ENCODE peak calls at places on chromosomes 6 and 20, in five cellular contexts. D is K562, N is HepG2, Q is H1, S is GM12878. X is an unnamed sample.

GRCh38 chr6:40791004-40791403 is 203.8 kb upstream of the LRFN2 start:
- DNase-seq in Q (no peak), S (no peak), D (no peak), N (no peak), X (no peak)

GRCh38 chr6:64062960-64063683 is 427.5 kb downstream of the PHF3 start:
- DNase-seq in D (no peak), S (no peak), Q (no peak), N (no peak), X (peak)

GRCh38 chr20:63124782-63125580 is 91.0 kb downstream of the YTHDF1 start:
- DNase-seq in Q (no peak), S (no peak), D (no peak), N (no peak), X (no peak)

GRCh38 chr20:53828673-53829085 is 235.0 kb upstream of the ZNF217 start:
- DNase-seq in Q (no peak), S (no peak), D (peak), N (no peak), X (peak)

GRCh38 chr6:45830441-45831139 is 185.1 kb downstream of the CLIC5 start:
- DNase-seq in S (peak), D (no peak), N (no peak), Q (no peak), X (no peak)

GRCh38 chr6:44737829-44738528 is 350.5 kb downstream of the CDC5L start:
- DNase-seq in Q (no peak), N (no peak), S (peak), D (no peak), X (no peak)

GRCh38 chr6:166928644-166929515 is 27.5 kb downstream of the RNASET2 start:
- DNase-seq in S (no peak), N (no peak), Q (no peak), D (peak), X (no peak)

GRCh38 chr20:5118220-5119142 is 1.3 kb downstream of the PCNA start:
- DNase-seq in Q (no peak), S (no peak), D (no peak), N (no peak), X (no peak)

GRCh38 chr6:81552644-81553043 is 199.8 kb downstream of the TENT5A start:
- DNase-seq in Q (no peak), S (no peak), D (no peak), N (no peak), X (no peak)

GRCh38 chr6:169622618-169623017 is 79.2 kb downstream of the WDR27 start:
- DNase-seq in Q (no peak), S (no peak), D (no peak), N (no peak), X (no peak)

DNA sequence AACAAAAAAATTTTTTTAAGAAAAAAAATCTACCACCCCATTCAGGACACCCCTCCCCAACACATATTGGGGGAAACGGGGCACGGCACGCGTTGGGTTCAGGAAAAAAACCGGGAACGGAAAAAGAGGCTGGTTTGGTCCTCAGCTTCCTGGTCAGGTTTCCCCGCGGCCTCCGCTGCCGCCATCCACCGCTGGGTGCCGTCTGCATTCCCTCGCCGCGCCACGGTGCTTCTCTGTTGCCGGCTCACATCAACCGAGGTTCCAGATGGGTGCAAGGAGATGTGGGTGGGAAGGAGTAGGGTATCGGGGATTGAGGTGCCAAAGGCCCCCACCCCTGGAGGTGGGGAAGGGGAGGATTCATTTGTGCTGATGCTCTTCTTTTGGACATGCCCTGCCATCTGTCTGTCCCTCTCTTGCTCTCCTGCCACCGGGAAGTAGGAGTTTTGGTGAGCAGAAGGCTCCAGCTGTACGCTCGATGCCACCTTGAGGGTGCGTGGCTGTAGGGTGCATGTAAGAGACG is 5.8 kb downstream of the MCCD1 start:
- DNase-seq in Q (no peak), S (no peak), D (no peak), N (no peak), X (no peak)
- TF ChIP-seq CEBPB in Q (no peak), S (no peak), D (no peak), N (no peak), X (no peak)

DNA sequence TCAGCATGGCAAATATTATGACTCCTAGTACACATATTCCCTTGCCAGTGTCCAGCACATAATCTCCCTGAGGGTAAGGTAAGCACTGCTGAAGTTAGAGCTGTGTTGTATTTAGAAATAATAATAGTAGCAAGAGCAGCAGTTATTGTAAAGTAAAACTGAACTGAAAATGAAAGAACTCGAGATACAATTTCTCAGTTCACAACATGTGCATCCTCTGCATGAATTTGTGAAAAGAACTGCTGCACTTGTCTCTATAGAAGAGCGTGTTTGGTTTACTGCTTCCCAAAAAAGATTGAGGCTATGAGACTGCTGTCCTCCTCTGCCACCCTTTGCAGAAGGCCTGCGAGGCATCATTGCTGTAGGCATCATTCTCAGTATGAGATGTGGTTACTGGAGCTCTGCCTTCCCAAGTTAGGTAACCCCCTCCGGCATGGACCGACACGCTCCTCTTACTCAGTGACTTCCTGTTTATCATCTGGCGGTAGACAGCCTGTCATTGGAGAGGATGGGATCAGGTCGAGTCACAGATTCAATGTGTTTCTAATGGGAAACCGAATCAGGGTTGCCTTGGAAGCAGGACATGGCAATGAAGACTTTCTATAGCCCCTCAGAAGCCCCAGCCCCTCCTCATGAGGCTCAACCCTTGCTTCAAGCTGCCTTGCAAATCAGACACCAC is 48.1 kb downstream of the SLC24A3 start:
- DNase-seq in D (no peak), S (no peak), N (no peak), Q (no peak), X (no peak)
- TF ChIP-seq CHD2 in D (no peak), S (no peak), N (no peak), Q (no peak), X (no peak)

DNA sequence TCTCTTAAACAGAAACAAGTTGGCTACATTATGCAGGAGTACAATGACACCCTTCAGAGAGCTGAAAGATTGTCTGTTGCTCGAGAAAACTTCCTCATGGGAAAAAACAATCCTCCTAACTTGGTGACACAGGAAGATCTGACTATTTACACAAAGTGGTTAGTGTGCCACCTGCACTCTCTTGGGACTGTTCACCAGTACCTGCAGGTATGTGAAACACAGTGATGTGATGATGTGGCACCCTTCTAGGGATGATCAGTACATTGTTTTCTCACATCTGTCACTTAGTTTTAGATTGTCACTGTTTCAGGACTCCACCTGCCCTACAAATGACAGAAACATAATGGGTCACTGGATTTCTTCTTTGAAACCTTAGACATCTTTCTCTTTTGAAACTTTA is 101.8 kb downstream of the CEP57L1 start:
- DNase-seq in Q (no peak), S (no peak), N (no peak), D (no peak), X (no peak)
- TF ChIP-seq CEBPB in Q (no peak), S (no peak), N (no peak), D (no peak), X (no peak)

DNA sequence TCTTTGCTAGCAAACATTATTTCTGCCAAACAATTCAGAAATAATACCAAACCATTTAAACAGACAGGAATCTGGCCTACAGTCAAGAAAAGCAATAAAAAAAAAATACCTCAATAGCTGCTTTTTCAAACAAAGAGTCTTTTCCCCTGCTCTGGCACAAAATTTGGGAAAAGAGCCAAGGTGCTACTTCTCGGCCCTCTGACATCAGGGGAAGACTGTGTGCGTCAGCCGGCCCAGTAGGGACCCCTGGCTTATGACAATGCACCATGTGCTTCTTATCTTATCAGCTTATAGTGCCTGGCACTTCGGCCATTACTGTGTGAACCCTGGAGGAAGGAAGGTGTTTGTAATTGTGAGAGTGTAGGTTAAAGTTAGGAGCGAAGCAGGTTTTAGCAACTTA is 89.4 kb downstream of the PDE10A start:
- DNase-seq in S (no peak), Q (no peak), D (no peak), N (no peak), X (peak)
- TF ChIP-seq CHD2 in S (no peak), Q (no peak), D (no peak), N (no peak), X (no peak)

GRCh38 chr6:12296255-12296573 is 6.1 kb downstream of the EDN1 start:
- DNase-seq in D (no peak), N (peak), Q (no peak), S (no peak), X (peak)
- TF ChIP-seq CEBPB in D (no peak), N (no peak), Q (no peak), S (no peak), X (no peak)

GRCh38 chr20:34772437-34772836 is 53.0 kb downstream of the NCOA6 start:
- DNase-seq in D (no peak), S (no peak), Q (no peak), N (no peak), X (no peak)
- TF ChIP-seq CHD2 in D (no peak), S (no peak), Q (no peak), N (no peak), X (no peak)

GRCh38 chr6:11712760-11713159 is 65.8 kb downstream of the ADTRP start:
- DNase-seq in S (no peak), D (no peak), Q (no peak), N (no peak), X (no peak)

GRCh38 chr6:11710968-11711643 is 67.5 kb downstream of the ADTRP start:
- DNase-seq in S (no peak), D (no peak), N (no peak), Q (no peak), X (no peak)

GRCh38 chr6:11711994-11712698 is 66.5 kb downstream of the ADTRP start:
- DNase-seq in D (no peak), S (no peak), Q (no peak), N (no peak), X (no peak)

GRCh38 chr6:11710221-11710836 is 68.3 kb downstream of the ADTRP start:
- DNase-seq in S (no peak), Q (no peak), N (no peak), D (no peak), X (no peak)

GRCh38 chr6:11711644-11711993 is 67.0 kb downstream of the ADTRP start:
- DNase-seq in Q (no peak), D (no peak), S (peak), N (no peak), X (no peak)
- TF ChIP-seq CEBPB in Q (no peak), D (no peak), S (no peak), N (no peak), X (no peak)

GRCh38 chr6:142013286-142013685 is 119.4 kb upstream of the GJE1 start:
- DNase-seq in N (no peak), D (no peak), S (no peak), Q (no peak), X (peak)
- TF ChIP-seq CHD2 in N (no peak), D (no peak), S (no peak), Q (no peak), X (no peak)

DNA sequence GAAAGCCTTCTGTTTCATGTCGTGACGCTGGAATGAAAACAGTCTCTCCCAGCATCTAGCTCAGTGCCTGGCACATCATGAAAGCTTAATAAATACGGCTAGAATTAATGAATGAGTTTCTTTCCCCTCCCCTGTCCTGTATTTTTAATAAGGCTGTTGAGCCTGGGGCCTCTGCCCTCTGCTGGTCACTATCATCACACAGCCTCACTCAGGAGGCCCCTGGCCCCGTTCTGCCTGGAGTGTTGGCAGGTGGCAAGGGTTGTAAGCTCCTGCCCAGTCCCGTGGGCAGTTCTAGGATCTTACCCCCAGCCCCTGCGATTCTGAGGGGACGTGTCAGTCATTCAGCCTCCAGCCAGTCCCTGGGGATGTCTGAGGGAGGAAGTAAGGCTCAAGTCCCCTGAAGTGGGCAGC is 41.4 kb downstream of the PHACTR3 start:
- DNase-seq in N (no peak), D (no peak), S (no peak), Q (no peak), X (no peak)
- TF ChIP-seq CEBPB in N (no peak), D (no peak), S (no peak), Q (no peak), X (no peak)